ENCODE peak calls at places on chromosomes 7 and 10, in four cellular contexts. One of them, this sample, is unnamed.

GRCh38 chr7:41313171-41313570 is 389.7 kb downstream of the INHBA start:
- DNase-seq in HCT116: no peak
- DNase-seq in NCI-H1417: no peak
- DNase-seq in posterior cingulate gyrus: no peak
- DNase-seq in this sample: no peak

GRCh38 chr7:29639887-29640600 is 76.4 kb downstream of the PRR15 start:
- DNase-seq in HCT116: no peak
- DNase-seq in NCI-H1417: peak; percentile 41
- DNase-seq in posterior cingulate gyrus: no peak
- DNase-seq in this sample: no peak

GRCh38 chr7:28708033-28708451 is 250.1 kb downstream of the TRIL start:
- DNase-seq in HCT116: no peak
- DNase-seq in NCI-H1417: peak; percentile 28
- DNase-seq in posterior cingulate gyrus: no peak
- DNase-seq in this sample: no peak

GRCh38 chr7:130942211-130942964 is 208.4 kb upstream of the KLF14 start:
- DNase-seq in HCT116: no peak
- DNase-seq in NCI-H1417: no peak
- DNase-seq in posterior cingulate gyrus: no peak
- DNase-seq in this sample: no peak

GRCh38 chr7:100791881-100792666 is 35.2 kb downstream of the EPHB4 start:
- DNase-seq in HCT116: no peak
- DNase-seq in NCI-H1417: no peak
- DNase-seq in posterior cingulate gyrus: no peak
- DNase-seq in this sample: no peak

GRCh38 chr7:47194516-47194915 is 387.4 kb downstream of the TNS3 start:
- DNase-seq in HCT116: no peak
- DNase-seq in NCI-H1417: no peak
- DNase-seq in posterior cingulate gyrus: no peak
- DNase-seq in this sample: peak; percentile 25

GRCh38 chr10:96708456-96708855 is 11.9 kb downstream of the PIK3AP1 start:
- DNase-seq in HCT116: no peak
- DNase-seq in NCI-H1417: no peak
- DNase-seq in posterior cingulate gyrus: no peak
- DNase-seq in this sample: no peak

GRCh38 chr10:14403846-14404623 is 73.3 kb upstream of the FRMD4A start:
- DNase-seq in HCT116: no peak
- DNase-seq in NCI-H1417: no peak
- DNase-seq in posterior cingulate gyrus: no peak
- DNase-seq in this sample: no peak

GRCh38 chr10:1057106-1057657 is 997 bp downstream of the WDR37 start:
- DNase-seq in HCT116: no peak
- DNase-seq in NCI-H1417: no peak
- DNase-seq in posterior cingulate gyrus: peak; percentile 78
- DNase-seq in this sample: no peak

GRCh38 chr10:97534746-97535367 is 36.1 kb downstream of the UBTD1 start:
- DNase-seq in HCT116: no peak
- DNase-seq in NCI-H1417: no peak
- DNase-seq in posterior cingulate gyrus: peak; percentile 80
- DNase-seq in this sample: no peak

GRCh38 chr7:116180302-116180701 is 30.0 kb upstream of the TES start:
- DNase-seq in HCT116: peak; percentile 43
- DNase-seq in NCI-H1417: peak; percentile 32
- DNase-seq in posterior cingulate gyrus: no peak
- DNase-seq in this sample: peak; percentile 28

GRCh38 chr10:70515035-70515702 is 36.6 kb downstream of the PALD1 start:
- DNase-seq in HCT116: no peak
- DNase-seq in NCI-H1417: no peak
- DNase-seq in posterior cingulate gyrus: no peak
- DNase-seq in this sample: no peak

GRCh38 chr7:951881-952547 is 2.5 kb downstream of the ADAP1 start:
- DNase-seq in HCT116: no peak
- DNase-seq in NCI-H1417: no peak
- DNase-seq in posterior cingulate gyrus: peak; percentile 79
- DNase-seq in this sample: no peak

GRCh38 chr7:113774182-113774807 is 144.5 kb downstream of the PPP1R3A start:
- DNase-seq in HCT116: peak; percentile 33
- DNase-seq in NCI-H1417: peak; percentile 47
- DNase-seq in posterior cingulate gyrus: no peak
- DNase-seq in this sample: peak; percentile 60

GRCh38 chr7:63096141-63096540 is 902.5 kb upstream of the ZNF722 start:
- DNase-seq in HCT116: no peak
- DNase-seq in NCI-H1417: no peak
- DNase-seq in posterior cingulate gyrus: no peak
- DNase-seq in this sample: no peak

GRCh38 chr7:108026647-108027046 is 23.7 kb upstream of the LAMB1 start:
- DNase-seq in HCT116: no peak
- DNase-seq in NCI-H1417: no peak
- DNase-seq in posterior cingulate gyrus: no peak
- DNase-seq in this sample: no peak

GRCh38 chr7:20223356-20223755 is 6.2 kb upstream of the MACC1 start:
- DNase-seq in HCT116: no peak
- DNase-seq in NCI-H1417: no peak
- DNase-seq in posterior cingulate gyrus: no peak
- DNase-seq in this sample: no peak

GRCh38 chr7:47816647-47817046 is 131.6 kb downstream of the PKD1L1 start:
- DNase-seq in HCT116: no peak
- DNase-seq in NCI-H1417: no peak
- DNase-seq in posterior cingulate gyrus: no peak
- DNase-seq in this sample: no peak

GRCh38 chr7:129781856-129782256 is 170.3 kb downstream of the NRF1 start:
- DNase-seq in HCT116: no peak
- DNase-seq in NCI-H1417: peak; percentile 78
- DNase-seq in posterior cingulate gyrus: no peak
- DNase-seq in this sample: no peak

GRCh38 chr10:51786684-51787035 is 87.3 kb upstream of the CSTF2T start:
- DNase-seq in HCT116: no peak
- DNase-seq in NCI-H1417: no peak
- DNase-seq in posterior cingulate gyrus: no peak
- DNase-seq in this sample: no peak

GRCh38 chr10:21791276-21791675 is 212.3 kb downstream of the DNAJC1 start:
- DNase-seq in HCT116: no peak
- DNase-seq in NCI-H1417: no peak
- DNase-seq in posterior cingulate gyrus: no peak
- DNase-seq in this sample: no peak

GRCh38 chr10:32963102-32963501 is 5.1 kb upstream of the ITGB1 start:
- DNase-seq in HCT116: no peak
- DNase-seq in NCI-H1417: no peak
- DNase-seq in posterior cingulate gyrus: no peak
- DNase-seq in this sample: no peak

GRCh38 chr7:21898265-21898930 is 47.3 kb downstream of the CDCA7L start:
- DNase-seq in HCT116: no peak
- DNase-seq in NCI-H1417: no peak
- DNase-seq in posterior cingulate gyrus: peak; percentile 66
- DNase-seq in this sample: no peak

GRCh38 chr7:88243345-88243909 is 23.6 kb upstream of the SRI start:
- DNase-seq in HCT116: peak; percentile 60
- DNase-seq in NCI-H1417: peak; percentile 54
- DNase-seq in posterior cingulate gyrus: no peak
- DNase-seq in this sample: peak; percentile 84

GRCh38 chr10:101601541-101601940 is 13.4 kb downstream of the DPCD start:
- DNase-seq in HCT116: no peak
- DNase-seq in NCI-H1417: peak; percentile 12
- DNase-seq in posterior cingulate gyrus: no peak
- DNase-seq in this sample: no peak

GRCh38 chr7:11584406-11585031 is 247.5 kb downstream of the THSD7A start:
- DNase-seq in HCT116: no peak
- DNase-seq in NCI-H1417: no peak
- DNase-seq in posterior cingulate gyrus: no peak
- DNase-seq in this sample: no peak

GRCh38 chr10:6052247-6053221 is 9.6 kb downstream of the IL2RA start:
- DNase-seq in HCT116: no peak
- DNase-seq in NCI-H1417: no peak
- DNase-seq in posterior cingulate gyrus: no peak
- DNase-seq in this sample: no peak

GRCh38 chr10:118721005-118721876 is 33.5 kb downstream of the CACUL1 start:
- DNase-seq in HCT116: peak; percentile 50
- DNase-seq in NCI-H1417: peak; percentile 49
- DNase-seq in posterior cingulate gyrus: no peak
- DNase-seq in this sample: peak; percentile 54

GRCh38 chr10:114694735-114695134 is 36.7 kb upstream of the ABLIM1 start:
- DNase-seq in HCT116: peak; percentile 61
- DNase-seq in NCI-H1417: peak; percentile 2
- DNase-seq in posterior cingulate gyrus: no peak
- DNase-seq in this sample: peak; percentile 36

GRCh38 chr7:25665346-25665745 is 437.1 kb upstream of the NPVF start:
- DNase-seq in HCT116: no peak
- DNase-seq in NCI-H1417: no peak
- DNase-seq in posterior cingulate gyrus: no peak
- DNase-seq in this sample: peak; percentile 97

GRCh38 chr10:121073743-121074142 is 222.6 kb downstream of the WDR11 start:
- DNase-seq in HCT116: no peak
- DNase-seq in NCI-H1417: no peak
- DNase-seq in posterior cingulate gyrus: no peak
- DNase-seq in this sample: no peak

GRCh38 chr10:43691503-43691902 is 42.8 kb upstream of the ZNF32 start:
- DNase-seq in HCT116: no peak
- DNase-seq in NCI-H1417: no peak
- DNase-seq in posterior cingulate gyrus: peak; percentile 62
- DNase-seq in this sample: no peak

GRCh38 chr10:123772645-123773508 is 106.7 kb downstream of the GPR26 start:
- DNase-seq in HCT116: no peak
- DNase-seq in NCI-H1417: no peak
- DNase-seq in posterior cingulate gyrus: no peak
- DNase-seq in this sample: no peak

GRCh38 chr7:129769866-129770808 is 158.6 kb downstream of the NRF1 start:
- DNase-seq in HCT116: no peak
- DNase-seq in NCI-H1417: no peak
- DNase-seq in posterior cingulate gyrus: peak; percentile 75
- DNase-seq in this sample: no peak

GRCh38 chr10:24519950-24520349 is 203.7 kb downstream of the ARHGAP21 start:
- DNase-seq in HCT116: no peak
- DNase-seq in NCI-H1417: no peak
- DNase-seq in posterior cingulate gyrus: no peak
- DNase-seq in this sample: no peak

GRCh38 chr10:5976689-5977470 is 463 bp downstream of the IL15RA start:
- DNase-seq in HCT116: peak; percentile 18
- DNase-seq in NCI-H1417: no peak
- DNase-seq in posterior cingulate gyrus: peak; percentile 85
- DNase-seq in this sample: peak; percentile 73

GRCh38 chr7:131753620-131754222 is 197.3 kb upstream of the PODXL start:
- DNase-seq in HCT116: peak; percentile 22
- DNase-seq in NCI-H1417: no peak
- DNase-seq in posterior cingulate gyrus: no peak
- DNase-seq in this sample: peak; percentile 38

GRCh38 chr7:151424799-151425198 is 15.0 kb upstream of the WDR86 start:
- DNase-seq in HCT116: no peak
- DNase-seq in NCI-H1417: no peak
- DNase-seq in posterior cingulate gyrus: no peak
- DNase-seq in this sample: no peak

GRCh38 chr7:151409555-151410404 is at the start of gene WDR86:
- DNase-seq in HCT116: no peak
- DNase-seq in NCI-H1417: no peak
- DNase-seq in posterior cingulate gyrus: peak; percentile 73
- DNase-seq in this sample: no peak